ENCODE peak calls at places on chromosomes 3 and 15, in five cellular contexts. D is NAMALWA; Q is stimulated activated CD8-positive, alpha-beta memory T cell treated with anti-CD3 and anti-CD28 coated beads, Interleukin-4, amount 100 ng/mL, for 4 hours; L is Peyer's patch; V is breast epithelium. K is an unnamed sample.

GRCh38 chr15:96827981-96828380 is 497.5 kb downstream of the NR2F2 start:
- DNase-seq in Q (no peak), V (no peak), D (no peak), L (no peak), K (no peak)

GRCh38 chr3:195208631-195209030 is 62.3 kb downstream of the XXYLT1 start:
- DNase-seq in V (no peak), D (no peak), L (no peak), Q (no peak), K (no peak)

GRCh38 chr3:174191380-174191779 is 667.8 kb upstream of the NAALADL2 start:
- DNase-seq in L (no peak), Q (no peak), V (no peak), D (no peak), K (no peak)

GRCh38 chr3:45026957-45027356 is 854 bp downstream of the CLEC3B start:
- DNase-seq in L (peak; percentile 58), V (no peak), D (no peak), Q (no peak), K (no peak)

GRCh38 chr15:77983708-77984445 is 93.6 kb downstream of the TBC1D2B start:
- DNase-seq in Q (no peak), V (peak; percentile 46), D (no peak), L (no peak), K (no peak)

GRCh38 chr3:110881069-110881468 is 190.5 kb upstream of the NECTIN3 start:
- DNase-seq in L (peak; percentile 52), D (peak; percentile 36), Q (no peak), V (peak; percentile 82), K (no peak)

GRCh38 chr3:52313774-52314188 is 2.3 kb upstream of the DNAH1 start:
- DNase-seq in D (peak; percentile 23), L (no peak), Q (no peak), V (no peak), K (no peak)

GRCh38 chr15:86038491-86038890 is 41.2 kb upstream of the AGBL1 start:
- DNase-seq in D (no peak), Q (no peak), L (no peak), V (no peak), K (no peak)

GRCh38 chr3:123552095-123552714 is 32.6 kb downstream of the HACD2 start:
- DNase-seq in Q (no peak), L (no peak), D (peak; percentile 29), V (no peak), K (no peak)

GRCh38 chr15:29944925-29945324 is 122.7 kb upstream of the TJP1 start:
- DNase-seq in Q (no peak), V (no peak), D (no peak), L (no peak), K (no peak)

GRCh38 chr3:63875510-63875909 is 11.8 kb downstream of the ATXN7 start:
- DNase-seq in L (no peak), D (no peak), V (no peak), Q (no peak), K (no peak)

GRCh38 chr3:53022647-53023046 is 23.2 kb downstream of the SFMBT1 start:
- DNase-seq in L (no peak), V (no peak), Q (no peak), D (no peak), K (no peak)

GRCh38 chr15:90864507-90864906 is 3.9 kb upstream of the FURIN start:
- DNase-seq in D (no peak), L (no peak), Q (no peak), V (no peak), K (no peak)

GRCh38 chr15:38304486-38304885 is 51.9 kb downstream of the SPRED1 start:
- DNase-seq in D (no peak), Q (no peak), V (no peak), L (no peak), K (no peak)

GRCh38 chr3:127452321-127452821 is 138.2 kb downstream of the TPRA1 start:
- DNase-seq in Q (no peak), L (peak; percentile 23), D (no peak), V (peak; percentile 35), K (no peak)